ENCODE peak calls at places on chromosomes 5 and 9, in six cellular contexts. P is brain microvascular endothelial cell, F is lower lobe of right lung, W is chondrocyte, Y is EH, O is GM03348. A is an unnamed sample.
A peak's percentile ranks its signal among the peaks of the same experiment; 100 is the strongest.

GRCh38 chr9:101524371-101524770 is 9.3 kb upstream of the RNF20 start:
- DNase-seq in P (no peak), F (no peak), W (no peak), Y (no peak), O (no peak), A (no peak)

GRCh38 chr5:139543423-139543991 is 17.6 kb upstream of the UBE2D2 start:
- DNase-seq in P (peak; percentile 17), F (peak; percentile 80), W (peak; percentile 75), Y (peak; percentile 53), O (peak; percentile 50), A (no peak)

GRCh38 chr5:25862276-25862675 is 1176.1 kb downstream of the CDH9 start:
- DNase-seq in P (no peak), F (no peak), W (no peak), Y (no peak), O (no peak), A (no peak)

GRCh38 chr9:14424323-14424722 is 110.4 kb upstream of the NFIB start:
- DNase-seq in P (no peak), F (no peak), W (no peak), Y (no peak), O (no peak), A (no peak)

GRCh38 chr9:114266969-114267368 is 55.9 kb upstream of the ORM1 start:
- DNase-seq in P (no peak), F (no peak), W (no peak), Y (peak; percentile 50), O (peak; percentile 79), A (no peak)

GRCh38 chr5:78648359-78649219 is at the start of gene LHFPL2:
- DNase-seq in P (peak; percentile 57), F (peak; percentile 79), W (no peak), Y (peak; percentile 75), O (peak; percentile 93), A (no peak)

GRCh38 chr9:1210954-1211353 is 160.8 kb downstream of the DMRT2 start:
- DNase-seq in P (no peak), F (no peak), W (no peak), Y (peak; percentile 46), O (no peak), A (no peak)

GRCh38 chr9:127874301-127875216 is 2.9 kb downstream of the AK1 start:
- DNase-seq in P (no peak), F (no peak), W (no peak), Y (no peak), O (no peak), A (no peak)

GRCh38 chr5:172005708-172006377 is 595 bp downstream of the FBXW11 start:
- DNase-seq in P (peak; percentile 13), F (peak; percentile 51), W (no peak), Y (peak; percentile 35), O (peak; percentile 60), A (no peak)

GRCh38 chr5:68214472-68215207 is 916 bp upstream of the PIK3R1 start:
- DNase-seq in P (no peak), F (no peak), W (no peak), Y (peak; percentile 23), O (peak; percentile 20), A (no peak)

GRCh38 chr9:93663877-93664548 is 87.6 kb downstream of the PHF2 start:
- DNase-seq in P (no peak), F (peak; percentile 34), W (peak; percentile 81), Y (no peak), O (no peak), A (no peak)

GRCh38 chr9:70093095-70093494 is 49.4 kb downstream of the MAMDC2 start:
- DNase-seq in P (no peak), F (no peak), W (no peak), Y (no peak), O (no peak), A (no peak)

GRCh38 chr9:79701651-79702050 is 129.9 kb downstream of the TLE4 start:
- DNase-seq in P (no peak), F (peak; percentile 65), W (no peak), Y (peak; percentile 75), O (peak; percentile 16), A (no peak)

GRCh38 chr5:141848771-141849370 is 29.3 kb downstream of the PCDH1 start:
- DNase-seq in P (peak; percentile 34), F (peak; percentile 76), W (no peak), Y (peak; percentile 81), O (peak; percentile 47), A (no peak)

GRCh38 chr9:357560-357959 is 142.9 kb downstream of the DOCK8 start:
- DNase-seq in P (no peak), F (no peak), W (no peak), Y (no peak), O (no peak), A (no peak)

GRCh38 chr5:129906177-129906887 is 2.1 kb downstream of the CHSY3 start:
- DNase-seq in P (peak; percentile 40), F (no peak), W (peak; percentile 61), Y (peak; percentile 45), O (peak; percentile 58), A (no peak)

GRCh38 chr5:149140197-149141002 is 893 bp upstream of the ABLIM3 start:
- DNase-seq in P (no peak), F (no peak), W (no peak), Y (no peak), O (no peak), A (no peak)

GRCh38 chr5:219492-219891 is 1.4 kb downstream of the SDHA start:
- DNase-seq in P (no peak), F (no peak), W (no peak), Y (peak; percentile 53), O (no peak), A (no peak)

GRCh38 chr5:56172225-56172624 is 60.9 kb downstream of the ANKRD55 start:
- DNase-seq in P (no peak), F (no peak), W (no peak), Y (peak; percentile 63), O (peak; percentile 67), A (peak; percentile 79)

GRCh38 chr5:61306531-61307195 is 25.4 kb upstream of the ZSWIM6 start:
- DNase-seq in P (peak; percentile 87), F (no peak), W (no peak), Y (peak; percentile 89), O (peak; percentile 52), A (peak; percentile 59)

GRCh38 chr5:170216262-170216864 is 16.4 kb upstream of the C5orf58 start:
- DNase-seq in P (peak; percentile 68), F (no peak), W (no peak), Y (peak; percentile 72), O (peak; percentile 64), A (peak; percentile 42)

GRCh38 chr5:77921369-77921768 is 145.2 kb upstream of the TBCA start:
- DNase-seq in P (no peak), F (no peak), W (no peak), Y (no peak), O (no peak), A (no peak)

GRCh38 chr5:119333421-119333851 is 22.4 kb upstream of the TNFAIP8 start:
- DNase-seq in P (no peak), F (no peak), W (no peak), Y (no peak), O (no peak), A (no peak)

GRCh38 chr9:69602768-69603167 is 69.4 kb downstream of the APBA1 start:
- DNase-seq in P (no peak), F (no peak), W (no peak), Y (no peak), O (no peak), A (no peak)

GRCh38 chr9:96222132-96222531 is 79.8 kb downstream of the HSD17B3 start:
- DNase-seq in P (no peak), F (no peak), W (no peak), Y (no peak), O (no peak), A (no peak)

GRCh38 chr5:97098864-97099454 is 43.5 kb downstream of the LIX1 start:
- DNase-seq in P (no peak), F (no peak), W (no peak), Y (no peak), O (no peak), A (no peak)

GRCh38 chr9:135789838-135790291 is 87.9 kb downstream of the KCNT1 start:
- DNase-seq in P (no peak), F (no peak), W (no peak), Y (no peak), O (no peak), A (no peak)

GRCh38 chr9:108787664-108788048 is 68.1 kb downstream of the ACTL7B start:
- DNase-seq in P (no peak), F (no peak), W (no peak), Y (no peak), O (no peak), A (no peak)

GRCh38 chr5:109411627-109412026 is 1.9 kb upstream of the PJA2 start:
- DNase-seq in P (peak; percentile 86), F (no peak), W (no peak), Y (peak; percentile 92), O (peak; percentile 69), A (peak; percentile 82)

GRCh38 chr5:94181940-94182339 is 436.5 kb downstream of the KIAA0825 start:
- DNase-seq in P (no peak), F (no peak), W (no peak), Y (peak; percentile 18), O (no peak), A (no peak)

GRCh38 chr5:31364881-31365636 is 166.8 kb downstream of the DROSHA start:
- DNase-seq in P (peak; percentile 68), F (no peak), W (no peak), Y (peak; percentile 93), O (peak; percentile 65), A (peak; percentile 66)

GRCh38 chr5:170307575-170308465 is 10.2 kb upstream of the LCP2 start:
- DNase-seq in P (peak; percentile 69), F (peak; percentile 78), W (no peak), Y (peak; percentile 21), O (no peak), A (no peak)

GRCh38 chr5:127042593-127042992 is 12.2 kb upstream of the MARCHF3 start:
- DNase-seq in P (no peak), F (no peak), W (no peak), Y (peak; percentile 25), O (peak; percentile 19), A (no peak)

GRCh38 chr9:38065369-38066075 is 3.5 kb downstream of the SHB start:
- DNase-seq in P (no peak), F (no peak), W (no peak), Y (no peak), O (no peak), A (no peak)

GRCh38 chr9:113125636-113126035 is 25.2 kb upstream of the SLC31A2 start:
- DNase-seq in P (no peak), F (no peak), W (no peak), Y (no peak), O (no peak), A (no peak)

GRCh38 chr5:79840085-79840990 is 150.7 kb downstream of the CMYA5 start:
- DNase-seq in P (no peak), F (no peak), W (no peak), Y (peak; percentile 9), O (no peak), A (no peak)

GRCh38 chr9:34954225-34954624 is 3.9 kb upstream of the PHF24 start:
- DNase-seq in P (no peak), F (no peak), W (no peak), Y (no peak), O (no peak), A (no peak)

GRCh38 chr9:135997070-135998012 is 36.2 kb upstream of the UBAC1 start:
- DNase-seq in P (no peak), F (no peak), W (no peak), Y (no peak), O (no peak), A (no peak)

GRCh38 chr9:127971357-127972315 is 9.2 kb downstream of the EEIG1 start:
- DNase-seq in P (no peak), F (peak; percentile 44), W (no peak), Y (no peak), O (peak; percentile 33), A (no peak)

GRCh38 chr9:123318192-123318591 is 37.8 kb upstream of the CRB2 start:
- DNase-seq in P (no peak), F (no peak), W (peak; percentile 29), Y (no peak), O (no peak), A (no peak)